ENCODE peak calls at places on chromosomes 2 and 18, in eight cellular contexts. Q is GM23248, K is HCT116, Y is fibroblast of lung, W is neural progenitor cell, T is endothelial cell of umbilical vein, A is SK-N-SH, Z is GM12878. H is an unnamed sample.

GRCh38 chr18:74175658-74176057 is 27.3 kb downstream of the TIMM21 start:
- DNase-seq in W (no peak), K (no peak), A (no peak), Y (no peak), Q (no peak), T (no peak), Z (no peak), H (no peak)

GRCh38 chr18:59801576-59801975 is 98.2 kb upstream of the PMAIP1 start:
- DNase-seq in Z (no peak), K (no peak), Q (no peak), T (no peak), A (no peak), W (no peak), Y (no peak), H (no peak)

GRCh38 chr2:170235860-170236638 is 58.1 kb downstream of the MYO3B start:
- DNase-seq in A (peak; percentile 61), W (peak; percentile 84), T (peak; percentile 72), K (peak; percentile 60), Q (peak; percentile 52), Y (peak; percentile 45), Z (no peak), H (peak; percentile 77)

GRCh38 chr2:96374211-96374951 is 38.8 kb downstream of the NCAPH start:
- DNase-seq in T (peak; percentile 79), W (no peak), A (peak; percentile 64), Z (no peak), Q (peak; percentile 38), Y (peak; percentile 28), K (no peak), H (peak; percentile 6)

GRCh38 chr2:176642074-176642473 is 372.8 kb downstream of the MTX2 start:
- DNase-seq in Q (peak; percentile 86), T (no peak), A (no peak), K (no peak), W (no peak), Y (peak; percentile 83), Z (peak; percentile 23), H (peak; percentile 26)

GRCh38 chr2:176582990-176583481 is 313.8 kb downstream of the MTX2 start:
- DNase-seq in W (no peak), K (peak; percentile 65), T (peak; percentile 92), Y (peak; percentile 99), A (no peak), Z (no peak), Q (peak; percentile 97), H (peak; percentile 88)

GRCh38 chr18:37393945-37394609 is 171.5 kb downstream of the CELF4 start:
- DNase-seq in A (peak; percentile 97), W (peak; percentile 95), Y (peak; percentile 65), Z (no peak), T (peak; percentile 49), K (no peak), Q (peak; percentile 91), H (peak; percentile 93)

GRCh38 chr2:73214120-73215035 is at the start of gene SMYD5:
- DNase-seq in W (peak; percentile 91), K (peak; percentile 69), Y (peak; percentile 77), A (peak; percentile 94), Z (peak; percentile 53), Q (peak; percentile 93), T (peak; percentile 81), H (peak; percentile 89)

GRCh38 chr2:79487371-79487770 is 25.5 kb upstream of the CTNNA2 start:
- DNase-seq in T (no peak), A (no peak), Q (no peak), Z (no peak), W (no peak), K (no peak), Y (no peak), H (no peak)

GRCh38 chr2:105179469-105180372 is 61.8 kb upstream of the GPR45 start:
- DNase-seq in Q (peak; percentile 75), W (peak; percentile 53), K (peak; percentile 89), A (peak; percentile 28), Y (peak; percentile 84), Z (no peak), T (peak; percentile 77), H (peak; percentile 29)

GRCh38 chr2:96895709-96896651 is 26.1 kb upstream of the SEMA4C start:
- DNase-seq in K (no peak), Y (no peak), A (no peak), T (no peak), W (no peak), Q (no peak), Z (no peak), H (no peak)

GRCh38 chr2:217573565-217573964 is 429.2 kb downstream of the TNS1 start:
- DNase-seq in A (no peak), T (no peak), Y (peak; percentile 81), W (no peak), Q (peak; percentile 62), Z (no peak), K (no peak), H (peak; percentile 47)

GRCh38 chr18:10536270-10536669 is 10.4 kb downstream of the NAPG start:
- DNase-seq in K (no peak), W (no peak), A (no peak), Z (no peak), T (peak; percentile 24), Y (peak; percentile 69), Q (no peak), H (no peak)

GRCh38 chr2:173205375-173205774 is 129.7 kb downstream of the MAP3K20 start:
- DNase-seq in W (no peak), Z (no peak), K (no peak), Q (peak; percentile 74), A (no peak), T (no peak), Y (no peak), H (peak; percentile 91)

GRCh38 chr18:49214058-49214457 is 246.4 kb downstream of the DYM start:
- DNase-seq in A (no peak), T (no peak), Y (no peak), W (no peak), K (no peak), Z (no peak), Q (no peak), H (no peak)

GRCh38 chr2:174780871-174781270 is 16.6 kb upstream of the CHRNA1 start:
- DNase-seq in Z (no peak), Q (no peak), A (no peak), T (no peak), W (no peak), Y (peak; percentile 65), K (no peak), H (no peak)

GRCh38 chr18:8943900-8944870 is 158.3 kb upstream of the NDUFV2 start:
- DNase-seq in Y (peak; percentile 88), W (no peak), T (no peak), Q (peak; percentile 81), Z (no peak), A (no peak), K (no peak), H (peak; percentile 33)

GRCh38 chr2:227684258-227684657 is 17.7 kb downstream of the SCYGR5 start:
- DNase-seq in A (no peak), Y (no peak), T (no peak), Q (peak; percentile 10), W (no peak), K (no peak), Z (no peak), H (no peak)

GRCh38 chr2:235669983-235670962 is 176.4 kb downstream of the AGAP1 start:
- DNase-seq in K (no peak), T (peak; percentile 59), Z (no peak), W (peak; percentile 92), A (peak; percentile 87), Y (peak; percentile 81), Q (peak; percentile 96), H (peak; percentile 92)

GRCh38 chr2:88214631-88215030 is 44.5 kb downstream of the THNSL2 start:
- DNase-seq in Q (no peak), K (no peak), T (no peak), W (no peak), Z (no peak), Y (no peak), A (no peak), H (no peak)
- H3K9me3 ChIP-seq in Q (no peaks in the 10 kb centered on the region), K (no peaks in the 10 kb centered on the region), T (no peaks in the 10 kb centered on the region), W (no peaks in the 10 kb centered on the region), Z (no peaks in the 10 kb centered on the region), Y (no peaks in the 10 kb centered on the region), A (no peaks in the 10 kb centered on the region), H (no peaks in the 10 kb centered on the region)

GRCh38 chr2:130728007-130728454 is 839 bp upstream of the GPR148 start:
- DNase-seq in Z (no peak), K (no peak), T (no peak), W (no peak), A (no peak), Y (peak; percentile 7), Q (peak; percentile 17), H (no peak)
- H3K9ac ChIP-seq in Z (no peak overlapping the region), K (no peak overlapping the region), T (no peak overlapping the region), W (no peak overlapping the region), A (no peak overlapping the region), Y (no peak overlapping the region), Q (no peak overlapping the region), H (no peak overlapping the region)

DNA sequence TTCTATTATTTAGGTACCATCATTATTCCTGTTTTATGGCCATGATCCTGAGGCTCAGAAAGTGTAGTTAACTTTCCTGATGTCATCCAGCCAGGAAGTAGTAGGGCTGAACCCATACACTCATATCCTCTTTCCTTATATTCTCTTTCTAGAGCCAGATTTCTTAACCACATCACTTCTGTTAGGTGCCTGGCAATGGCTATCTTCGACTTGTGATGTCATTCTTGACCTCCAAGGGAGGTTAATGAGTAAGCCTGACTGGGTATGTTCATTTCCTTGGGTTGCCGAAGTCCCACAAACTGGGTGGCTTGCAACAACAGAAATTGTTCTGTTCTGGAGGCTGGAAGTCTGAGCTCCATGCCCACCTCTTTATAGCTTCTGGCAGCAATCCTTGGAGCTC is 43.4 kb downstream of the ITGB6 start:
- DNase-seq in Z (no peak), Q (peak; percentile 83), K (no peak), A (no peak), T (peak; percentile 80), Y (peak; percentile 78), W (no peak), H (no peak)
- H3K9me3 ChIP-seq in Z (no peaks in the 10 kb centered on the region), Q (no peaks in the 10 kb centered on the region), K (no peaks in the 10 kb centered on the region), A (no peaks in the 10 kb centered on the region), T (no peaks in the 10 kb centered on the region), Y (no peaks in the 10 kb centered on the region), W (no peaks in the 10 kb centered on the region), H (no peaks in the 10 kb centered on the region)

DNA sequence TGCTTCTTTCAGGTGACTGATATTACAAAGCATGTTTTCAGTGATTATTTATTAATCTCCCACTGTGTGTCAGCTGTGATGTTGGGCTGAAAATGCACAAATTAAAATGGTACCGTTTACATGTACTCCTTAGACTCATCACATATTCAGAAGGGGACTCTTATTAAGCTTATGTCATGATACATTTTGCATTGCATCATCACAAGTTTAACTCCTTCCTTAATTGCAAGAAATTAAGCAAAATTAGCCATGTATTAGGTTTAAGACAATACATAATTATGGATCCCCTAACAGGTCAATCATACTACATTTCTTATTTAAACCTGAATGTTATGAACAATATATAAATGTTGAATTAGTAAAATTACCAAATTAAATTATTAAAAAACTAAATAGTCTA is 899.1 kb downstream of the TMEM182 start:
- DNase-seq in A (no peak), W (no peak), K (no peak), T (no peak), Q (no peak), Y (no peak), Z (no peak), H (no peak)
- H3K9ac ChIP-seq in A (no peak overlapping the region), W (no peak overlapping the region), K (no peak overlapping the region), T (no peak overlapping the region), Q (no peak overlapping the region), Y (no peak overlapping the region), Z (no peak overlapping the region), H (no peak overlapping the region)

DNA sequence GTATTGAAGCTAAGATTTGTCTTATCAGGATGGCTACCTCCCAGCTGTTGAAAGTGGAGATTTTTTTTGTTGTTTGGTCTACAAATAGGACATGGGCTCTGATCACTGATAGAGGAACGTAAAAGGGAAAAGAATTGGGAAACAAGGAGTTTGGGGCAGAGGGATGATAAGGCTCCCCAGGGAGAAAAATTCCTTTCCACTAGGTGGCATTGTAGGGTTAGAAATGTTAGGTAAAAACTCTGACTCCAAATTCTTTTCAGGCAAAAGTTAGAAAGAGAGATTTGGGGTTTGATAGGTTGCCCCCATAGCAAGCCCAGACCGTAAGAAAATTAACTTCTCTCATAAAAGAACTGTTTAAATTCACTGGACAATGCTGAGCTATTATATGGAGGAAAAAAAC is 19.8 kb downstream of the CMPK2 start:
- DNase-seq in Y (no peak), Z (no peak), W (no peak), Q (no peak), K (no peak), A (no peak), T (no peak), H (no peak)
- H3K9me3 ChIP-seq in Y (no peaks in the 10 kb centered on the region), Z (peaks cover 28% of the 10 kb centered on the region), W (peaks cover 12% of the 10 kb centered on the region), Q (no peaks in the 10 kb centered on the region), K (peaks cover 21% of the 10 kb centered on the region), A (peaks cover 23% of the 10 kb centered on the region), T (peaks cover 4% of the 10 kb centered on the region), H (peaks cover 62% of the 10 kb centered on the region)